ENCODE peak calls at places on chromosomes 11 and 22, in four cellular contexts. B is activated T-helper 1 cell treated with anti-CD3 and anti-CD28 coated beads, Interleukin-12 subunit alpha, Interleukin-12 subunit beta, Interleukin-2, Interleukin-4 antibody, amounts not matched to agents 30 ng/mL and 10 ng/mL and 1 ng/mL, durations not matched to agents 14 hours and 24 hours and 36 hours; I is NCI-H510A treated with DMSO at 0.1 percent for 48 hours; D is globus pallidus. K is an unnamed sample.

GRCh38 chr11:93145381-93145780 is 52.4 kb downstream of the SLC36A4 start:
- DNase-seq in I (no peak), D (no peak), B (no peak), K (no peak)

GRCh38 chr11:43021466-43021865 is 290.3 kb upstream of the API5 start:
- DNase-seq in D (peak; percentile 37), B (no peak), I (peak; percentile 35), K (peak; percentile 53)

GRCh38 chr22:40463727-40464126 is 93.3 kb downstream of the SGSM3 start:
- DNase-seq in I (no peak), B (no peak), D (no peak), K (peak; percentile 54)

GRCh38 chr11:46009647-46010046 is 87.2 kb downstream of the LARGE2 start:
- DNase-seq in I (no peak), D (no peak), B (no peak), K (no peak)

GRCh38 chr22:45188779-45189178 is 25.1 kb downstream of the NUP50 start:
- DNase-seq in D (no peak), I (no peak), B (no peak), K (no peak)

GRCh38 chr11:35012467-35013191 is 96.2 kb downstream of the PDHX start:
- DNase-seq in B (peak; percentile 31), D (no peak), I (no peak), K (no peak)

GRCh38 chr22:17866621-17867020 is 92.4 kb upstream of the BID start:
- DNase-seq in B (no peak), I (no peak), D (no peak), K (no peak)

GRCh38 chr11:105825141-105825540 is 196.9 kb downstream of the MSANTD4 start:
- DNase-seq in D (no peak), B (no peak), I (no peak), K (no peak)

GRCh38 chr11:33551051-33551450 is 149.6 kb downstream of the C11orf91 start:
- DNase-seq in I (no peak), D (no peak), B (no peak), K (no peak)

K was measured in AML-193.